ENCODE peak calls at places on chromosome 5, in five cellular contexts. D is breast epithelium, N is K562, W is HCT116, J is stomach. B is an unnamed sample. For H3K4me1, the result is how much of the 10 kb centered on the place peaks cover.

GRCh38 chr5:143106175-143106574 is 297.3 kb downstream of the NR3C1 start:
- DNase-seq in D (no peak), N (peak), W (no peak), J (peak), B (peak)

GRCh38 chr5:113090336-113091106 is 113.9 kb downstream of the DCP2 start:
- DNase-seq in D (peak), N (no peak), W (no peak), J (no peak), B (peak)

GRCh38 chr5:15807861-15808260 is 307.9 kb downstream of the FBXL7 start:
- DNase-seq in D (no peak), N (no peak), W (no peak), J (no peak), B (no peak)

GRCh38 chr5:14946813-14947640 is 75.4 kb upstream of the ANKH start:
- DNase-seq in D (no peak), N (peak), W (peak), J (peak), B (peak)

GRCh38 chr5:32572778-32573480 is 12.4 kb upstream of the SUB1 start:
- DNase-seq in D (no peak), N (no peak), W (no peak), J (no peak), B (no peak)

GRCh38 chr5:177303121-177303924 is at the start of the genes PRELID1 and RAB24:
- DNase-seq in D (peak), N (peak), W (no peak), J (peak), B (peak)

GRCh38 chr5:78647411-78647818 is 1.2 kb downstream of the LHFPL2 start:
- DNase-seq in D (no peak), N (no peak), W (no peak), J (no peak), B (peak)

GRCh38 chr5:43172779-43173178 is 19.2 kb upstream of the NIM1K start:
- DNase-seq in D (no peak), N (no peak), W (no peak), J (no peak), B (no peak)

GRCh38 chr5:154034944-154035343 is 3.8 kb downstream of the FAM114A2 start:
- DNase-seq in D (no peak), N (no peak), W (no peak), J (no peak), B (no peak)

GRCh38 chr5:122653087-122654017 is 121.5 kb upstream of the SNX2 start:
- DNase-seq in D (no peak), N (no peak), W (no peak), J (no peak), B (no peak)

GRCh38 chr5:146081685-146082084 is 23.7 kb downstream of the PLAC8L1 start:
- DNase-seq in D (no peak), N (no peak), W (no peak), J (no peak), B (no peak)

GRCh38 chr5:126811515-126812198 is 34.7 kb downstream of the LMNB1 start:
- DNase-seq in D (no peak), N (peak), W (no peak), J (no peak), B (no peak)

GRCh38 chr5:21685016-21685415 is 1168.1 kb downstream of the CDH12 start:
- DNase-seq in D (no peak), N (no peak), W (no peak), J (no peak), B (no peak)

GRCh38 chr5:72276219-72276752 is 43.8 kb downstream of the MRPS27 start:
- DNase-seq in D (no peak), N (no peak), W (no peak), J (no peak), B (no peak)

GRCh38 chr5:17737087-17737486 is 102.8 kb downstream of the TAF11L14 start:
- DNase-seq in D (no peak), N (no peak), W (no peak), J (no peak), B (no peak)

GRCh38 chr5:16411741-16412455 is 53.7 kb downstream of the ZNF622 start:
- DNase-seq in D (no peak), N (no peak), W (no peak), J (no peak), B (no peak)

GRCh38 chr5:102901821-102902448 is 146.8 kb downstream of the PAM start:
- DNase-seq in D (no peak), N (no peak), W (no peak), J (no peak), B (no peak)

GRCh38 chr5:133941456-133942196 is 26.8 kb downstream of the C5orf15 start:
- DNase-seq in D (no peak), N (peak), W (no peak), J (no peak), B (no peak)

GRCh38 chr5:56026863-56027300 is 32.1 kb upstream of the IL6ST start:
- DNase-seq in D (no peak), N (no peak), W (no peak), J (no peak), B (no peak)

GRCh38 chr5:79318935-79319614 is 83.1 kb downstream of the JMY start:
- DNase-seq in D (no peak), N (peak), W (peak), J (no peak), B (no peak)

GRCh38 chr5:139881145-139881733 is 85.6 kb downstream of the PSD2 start:
- DNase-seq in D (no peak), N (no peak), W (no peak), J (no peak), B (no peak)

GRCh38 chr5:102536323-102536928 is 37.6 kb upstream of the SLCO6A1 start:
- DNase-seq in D (no peak), N (no peak), W (peak), J (no peak), B (no peak)

GRCh38 chr5:39284552-39284951 is 65.2 kb upstream of the FYB1 start:
- DNase-seq in D (no peak), N (no peak), W (no peak), J (peak), B (no peak)

GRCh38 chr5:181194489-181195248 is 10.3 kb downstream of the TRIM7 start:
- DNase-seq in D (no peak), N (peak), W (no peak), J (no peak), B (peak)

GRCh38 chr5:157816682-157817268 is 42.2 kb downstream of the CLINT1 start:
- DNase-seq in D (no peak), N (no peak), W (no peak), J (no peak), B (no peak)

GRCh38 chr5:43042626-43043399 is 2.7 kb upstream of the ANXA2R start:
- DNase-seq in D (no peak), N (peak), W (peak), J (peak), B (peak)

GRCh38 chr5:53942724-53943123 is 367.6 kb downstream of the ARL15 start:
- DNase-seq in D (no peak), N (peak), W (no peak), J (no peak), B (no peak)

GRCh38 chr5:12332480-12332879 is 428.2 kb upstream of the CTNND2 start:
- DNase-seq in D (no peak), N (no peak), W (no peak), J (no peak), B (peak)

GRCh38 chr5:72452515-72453259 is 54.5 kb downstream of the ZNF366 start:
- DNase-seq in D (peak), N (no peak), W (peak), J (peak), B (no peak)

GRCh38 chr5:126004636-126005035 is 418.6 kb upstream of the GRAMD2B start:
- DNase-seq in D (no peak), N (no peak), W (no peak), J (no peak), B (no peak)

DNA sequence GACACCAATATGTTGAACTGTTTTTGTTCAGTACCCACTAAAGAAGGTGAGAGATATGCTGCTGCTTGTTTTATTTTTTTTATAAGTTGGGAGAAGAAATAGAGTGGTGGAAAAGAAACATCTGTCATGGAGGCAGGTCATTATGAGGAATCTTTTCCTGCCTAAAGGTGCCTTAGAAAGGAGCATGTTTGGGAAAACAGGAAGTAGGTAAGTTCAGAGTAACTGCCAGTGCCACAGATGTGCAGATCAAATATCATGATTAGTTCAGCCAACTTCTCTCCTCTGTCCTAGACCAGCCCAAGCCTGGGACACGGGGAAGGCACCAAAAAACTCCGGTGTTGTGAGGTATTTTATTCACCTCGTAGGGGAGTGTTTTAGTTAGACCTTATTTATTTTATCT is 144.2 kb downstream of the MAN2A1 start:
- DNase-seq in D (no peak), N (peak), W (no peak), J (no peak), B (no peak)
- H3K27ac ChIP-seq in D (no peak), N (peak), W (no peak), J (no peak), B (no peak)

DNA sequence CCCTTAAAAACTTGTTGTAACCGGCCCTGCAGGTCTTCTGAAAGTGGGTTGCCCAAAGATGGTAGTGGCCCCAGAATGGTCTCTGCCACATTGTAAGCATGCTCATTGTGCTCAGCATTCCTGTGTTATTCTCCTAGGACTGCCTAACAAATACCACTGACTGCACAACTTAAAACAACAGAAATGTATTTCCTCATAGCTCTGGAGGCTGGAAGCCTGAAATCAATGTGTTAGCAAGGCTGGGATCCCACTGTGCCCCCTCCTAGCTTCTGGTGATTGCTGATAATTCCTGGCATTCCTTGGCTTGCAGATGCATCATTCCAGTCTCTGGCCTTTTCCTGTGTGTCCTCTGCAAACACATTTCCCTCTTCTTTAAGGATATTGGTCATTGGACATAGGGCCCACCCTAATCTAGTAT is 3.4 kb upstream of the GCNT4 start:
- DNase-seq in D (no peak), N (no peak), W (no peak), J (no peak), B (peak)
- H3K4me1 ChIP-seq in D (under half), N (under half), W (under half), J (under half), B (under half)

GRCh38 chr5:74446673-74447337 is 193.7 kb downstream of the ENC1 start:
- DNase-seq in D (no peak), N (peak), W (no peak), J (no peak), B (no peak)

GRCh38 chr5:74440341-74440740 is 200.2 kb downstream of the ENC1 start:
- DNase-seq in D (no peak), N (no peak), W (no peak), J (no peak), B (no peak)

GRCh38 chr5:74442466-74442865 is 198.1 kb downstream of the ENC1 start:
- DNase-seq in D (no peak), N (no peak), W (no peak), J (no peak), B (peak)

DNA sequence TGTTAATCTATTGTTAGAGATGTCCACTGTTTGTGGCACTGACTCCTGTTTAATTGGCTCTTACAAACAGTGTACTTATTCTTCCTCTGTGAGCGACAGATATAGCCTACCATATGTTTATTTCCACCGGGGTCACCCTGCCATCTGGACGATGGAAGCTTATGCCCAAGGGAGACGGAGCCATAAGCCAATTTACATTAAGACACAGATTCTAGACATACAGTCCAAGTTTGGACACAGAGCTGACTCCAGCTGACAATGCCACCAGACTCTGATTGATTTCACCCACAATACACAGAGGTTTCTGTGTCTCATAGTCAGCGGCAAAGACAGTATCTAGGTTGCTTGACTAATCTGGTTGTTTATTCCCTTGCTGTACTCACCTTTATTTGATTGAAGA is 198.9 kb downstream of the ENC1 start:
- DNase-seq in D (no peak), N (no peak), W (no peak), J (no peak), B (no peak)
- TF ChIP-seq POLR2AphosphoS5 in D (no peak), N (no peak), W (no peak), J (no peak), B (no peak)

GRCh38 chr5:138091685-138092084 is 7.9 kb downstream of the WNT8A start:
- DNase-seq in D (no peak), N (no peak), W (no peak), J (no peak), B (no peak)
- H3K27ac ChIP-seq in D (no peak), N (no peak), W (no peak), J (no peak), B (no peak)

GRCh38 chr5:116507051-116507537 is 67.5 kb downstream of the SEMA6A start:
- DNase-seq in D (no peak), N (no peak), W (no peak), J (no peak), B (no peak)
- H3K4me1 ChIP-seq in D (under half), N (under half), W (under half), J (half or more), B (half or more)

DNA sequence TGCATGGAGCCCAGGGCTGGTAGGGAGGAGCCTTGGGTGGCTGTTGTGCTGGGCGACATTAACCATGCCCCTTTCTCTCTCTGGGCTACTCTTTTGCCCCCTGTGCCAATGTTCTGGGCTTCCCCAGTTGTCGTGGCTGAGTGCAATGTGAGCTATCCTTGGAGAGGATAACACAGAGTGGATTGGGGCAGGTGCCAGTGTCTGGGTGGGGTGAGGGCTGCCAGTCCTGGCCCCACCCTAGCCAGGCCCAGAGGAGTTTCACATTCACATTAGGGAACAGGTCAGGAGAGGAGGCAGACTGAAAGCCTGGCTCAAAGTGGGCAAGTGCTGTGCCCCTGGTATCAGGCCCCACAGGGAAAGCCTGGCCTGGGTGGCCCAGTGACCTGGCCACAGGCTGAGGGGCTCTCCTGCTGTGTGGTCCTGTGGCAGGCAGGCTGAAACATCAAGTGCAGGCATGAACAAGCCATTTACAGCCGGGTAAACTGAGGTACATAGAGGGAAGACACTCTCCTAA is 7.5 kb upstream of the NDST1 start:
- DNase-seq in D (no peak), N (no peak), W (no peak), J (peak), B (no peak)
- TF ChIP-seq POLR2AphosphoS5 in D (no peak), N (no peak), W (no peak), J (no peak), B (no peak)

GRCh38 chr5:135547590-135548254 is 12.0 kb upstream of the NEUROG1 start:
- DNase-seq in D (no peak), N (no peak), W (no peak), J (no peak), B (no peak)

GRCh38 chr5:135545115-135545514 is 9.4 kb upstream of the NEUROG1 start:
- DNase-seq in D (no peak), N (no peak), W (no peak), J (no peak), B (peak)

GRCh38 chr5:135544666-135545045 is 8.9 kb upstream of the NEUROG1 start:
- DNase-seq in D (no peak), N (no peak), W (no peak), J (no peak), B (peak)

GRCh38 chr5:135546014-135546413 is 10.2 kb upstream of the NEUROG1 start:
- DNase-seq in D (no peak), N (no peak), W (no peak), J (no peak), B (peak)

DNA sequence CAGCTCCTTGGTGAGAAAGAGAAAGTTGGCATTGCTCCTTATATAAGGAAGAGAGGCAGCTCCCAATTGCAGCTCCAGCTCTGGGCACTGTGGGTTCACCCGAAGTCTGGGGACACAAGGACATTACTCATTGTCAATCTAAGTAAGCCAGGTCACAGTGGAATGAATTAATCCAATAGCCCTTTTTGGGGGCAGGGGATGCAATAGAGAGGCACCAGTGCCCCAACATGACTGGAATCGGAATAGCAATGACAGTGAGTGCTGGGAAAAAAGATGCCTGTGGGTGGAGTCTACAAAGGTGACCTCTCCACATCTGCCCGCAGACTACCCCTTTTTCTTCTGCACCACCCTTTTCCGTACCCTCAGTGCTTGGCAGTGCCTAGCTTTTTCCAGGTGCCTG is 11.1 kb upstream of the NEUROG1 start:
- DNase-seq in D (no peak), N (no peak), W (no peak), J (no peak), B (no peak)
- H3K27ac ChIP-seq in D (no peak), N (no peak), W (no peak), J (no peak), B (no peak)

GRCh38 chr5:75660678-75661465 is 49.6 kb downstream of the ANKDD1B start:
- DNase-seq in D (no peak), N (no peak), W (no peak), J (no peak), B (no peak)
- H3K4me1 ChIP-seq in D (under half), N (under half), W (under half), J (under half), B (under half)

GRCh38 chr5:112064956-112065355 is 308.0 kb upstream of the NREP start:
- DNase-seq in D (no peak), N (no peak), W (no peak), J (no peak), B (no peak)

GRCh38 chr5:112068593-112068992 is 311.6 kb upstream of the NREP start:
- DNase-seq in D (no peak), N (no peak), W (no peak), J (no peak), B (no peak)

GRCh38 chr5:112069329-112069728 is 312.3 kb upstream of the NREP start:
- DNase-seq in D (no peak), N (no peak), W (no peak), J (no peak), B (no peak)

GRCh38 chr5:112065818-112066217 is 308.8 kb upstream of the NREP start:
- DNase-seq in D (no peak), N (no peak), W (no peak), J (no peak), B (no peak)

DNA sequence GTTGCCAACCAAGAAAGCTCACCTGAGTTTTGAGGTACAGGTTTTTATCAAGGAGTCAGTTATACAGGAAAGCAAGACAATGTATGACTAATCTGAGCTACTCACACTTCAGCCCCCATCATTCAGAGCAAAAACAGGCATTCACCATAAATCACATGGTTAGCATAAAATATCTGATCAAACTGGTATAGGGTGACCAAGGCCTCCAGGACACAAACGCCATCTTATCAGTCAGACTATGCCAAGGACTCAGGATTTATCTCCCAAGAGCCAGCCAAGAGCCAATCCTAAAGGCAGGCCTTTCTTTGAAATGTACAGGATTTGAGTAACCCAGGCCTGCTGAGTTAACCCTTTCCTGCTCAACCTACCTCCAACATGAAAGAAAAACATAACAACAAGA is 313.0 kb upstream of the NREP start:
- DNase-seq in D (no peak), N (no peak), W (no peak), J (no peak), B (peak)
- TF ChIP-seq POLR2AphosphoS5 in D (no peak), N (no peak), W (no peak), J (no peak), B (no peak)